ENCODE peak calls at places on chromosomes 12 and 14, in five cellular contexts. O is endothelial cell of umbilical vein, L is fibroblast of the aortic adventitia, N is tibial nerve, J is A549. K is an unnamed sample.

GRCh38 chr12:71019282-71019831 is 98.8 kb upstream of the PTPRR start:
- DNase-seq in O (no peak), J (no peak), N (no peak), L (no peak), K (no peak)

GRCh38 chr12:124862768-124863408 is 776 bp downstream of the SCARB1 start:
- DNase-seq in O (peak), J (no peak), L (no peak), N (no peak), K (peak)

GRCh38 chr12:2267624-2268477 is 215.1 kb downstream of the CACNA1C start:
- DNase-seq in O (no peak), J (no peak), N (peak), L (peak), K (no peak)

GRCh38 chr14:24837280-24838046 is 203.5 kb upstream of the GZMB start:
- DNase-seq in L (no peak), N (no peak), J (no peak), O (no peak), K (no peak)

GRCh38 chr12:112305951-112306350 is 76.3 kb downstream of the HECTD4 start:
- DNase-seq in O (no peak), L (no peak), J (no peak), N (no peak), K (no peak)

GRCh38 chr12:118548887-118549286 is 172.5 kb downstream of the SUDS3 start:
- DNase-seq in N (no peak), J (no peak), L (no peak), O (no peak), K (no peak)

GRCh38 chr12:101015021-101015420 is 195.0 kb downstream of the SLC5A8 start:
- DNase-seq in O (no peak), N (no peak), J (no peak), L (no peak), K (no peak)

GRCh38 chr14:75335588-75335987 is 57.0 kb downstream of the FOS start:
- DNase-seq in O (no peak), N (no peak), J (no peak), L (no peak), K (peak)

GRCh38 chr14:97976861-97977260 is 1179.7 kb downstream of the VRK1 start:
- DNase-seq in N (no peak), O (no peak), J (no peak), L (no peak), K (no peak)

GRCh38 chr12:12719496-12719895 is 2.3 kb downstream of the CDKN1B start:
- DNase-seq in L (peak), N (no peak), O (peak), J (peak), K (no peak)

GRCh38 chr12:1552978-1553471 is 41.4 kb downstream of the FBXL14 start:
- DNase-seq in J (no peak), L (no peak), N (no peak), O (no peak), K (no peak)

GRCh38 chr12:89345830-89346740 is 6.2 kb downstream of the DUSP6 start:
- DNase-seq in N (no peak), O (peak), J (no peak), L (peak), K (peak)

GRCh38 chr12:124833693-124834122 is 30.0 kb downstream of the SCARB1 start:
- DNase-seq in L (no peak), J (no peak), N (no peak), O (no peak), K (no peak)

GRCh38 chr14:99296517-99296916 is 24.5 kb upstream of the BCL11B start:
- DNase-seq in L (no peak), J (no peak), N (no peak), O (no peak), K (no peak)

GRCh38 chr12:116368196-116369194 is 91.0 kb upstream of the MED13L start:
- DNase-seq in O (no peak), J (peak), N (no peak), L (no peak), K (no peak)

GRCh38 chr14:84825481-84825880 is 704.5 kb upstream of the FLRT2 start:
- DNase-seq in L (peak), O (no peak), N (no peak), J (no peak), K (no peak)

GRCh38 chr14:30312214-30312613 is 246.7 kb upstream of the G2E3 start:
- DNase-seq in J (no peak), N (no peak), L (no peak), O (no peak), K (no peak)

GRCh38 chr14:65414961-65415589 is 2.5 kb downstream of the FUT8 start:
- DNase-seq in J (peak), O (peak), N (no peak), L (peak), K (peak)

GRCh38 chr12:11653215-11653753 is 3.8 kb downstream of the ETV6 start:
- DNase-seq in J (no peak), O (peak), L (no peak), N (no peak), K (no peak)

GRCh38 chr12:91211869-91212268 is 29.3 kb upstream of the DCN start:
- DNase-seq in J (no peak), L (peak), N (no peak), O (no peak), K (no peak)

GRCh38 chr14:64910847-64911495 is 3.3 kb upstream of the CHURC1 start:
- DNase-seq in L (peak), O (peak), N (no peak), J (peak), K (peak)

GRCh38 chr12:122106891-122107660 is 28.5 kb downstream of the MLXIP start:
- DNase-seq in N (no peak), O (no peak), L (peak), J (no peak), K (no peak)

GRCh38 chr12:92299344-92299743 is 153.7 kb upstream of the BTG1 start:
- DNase-seq in O (no peak), N (no peak), L (no peak), J (no peak), K (no peak)

GRCh38 chr14:67987596-67987995 is 168.0 kb downstream of the RAD51B start:
- DNase-seq in O (no peak), N (no peak), J (no peak), L (peak), K (no peak)

GRCh38 chr14:104222396-104223036 is 84.1 kb downstream of the KIF26A start:
- DNase-seq in N (no peak), L (no peak), J (no peak), O (no peak), K (no peak)

GRCh38 chr12:40382217-40382616 is 157.4 kb downstream of the LRRK2 start:
- DNase-seq in N (no peak), J (no peak), L (no peak), O (no peak), K (no peak)

GRCh38 chr12:53571295-53571694 is 54.9 kb downstream of the ATF7 start:
- DNase-seq in L (no peak), O (no peak), J (no peak), N (no peak), K (no peak)

GRCh38 chr12:7395950-7396349 is 48.0 kb downstream of the CD163L1 start:
- DNase-seq in N (no peak), J (no peak), L (no peak), O (peak), K (peak)

GRCh38 chr14:74062809-74063150 is 21.5 kb downstream of the ALDH6A1 start:
- DNase-seq in N (no peak), L (no peak), O (no peak), J (no peak), K (no peak)

GRCh38 chr12:52824741-52825410 is 9.2 kb downstream of the KRT79 start:
- DNase-seq in J (no peak), O (no peak), L (no peak), N (no peak), K (no peak)

GRCh38 chr12:24198070-24198469 is 248.6 kb upstream of the SOX5 start:
- DNase-seq in N (no peak), J (no peak), L (peak), O (no peak), K (no peak)

K was measured in A673.